ENCODE peak calls at places on chromosomes 12 and 14, in eight cellular contexts. One of them, this sample, is unnamed.

GRCh38 chr12:108270035-108270840 is 68.9 kb downstream of the CMKLR1 start:
- DNase-seq in stimulated activated CD4-positive, alpha-beta T cell treated with anti-CD3 and anti-CD28 coated beads, TNF-alpha, amount 100 ng/mL, for 4 hours: no peak
- DNase-seq in AG04450: no peak
- DNase-seq in A549: no peak
- DNase-seq in hypothalamus: no peak
- DNase-seq in activated T-helper 1 cell treated with Interleukin-2 at 50 U/mL for 16 hours: no peak
- DNase-seq in brain microvascular endothelial cell: no peak
- DNase-seq in T-helper 1 cell: no peak
- DNase-seq in this sample: no peak

GRCh38 chr12:112752298-112752697 is 39.2 kb upstream of the RPH3A start:
- DNase-seq in stimulated activated CD4-positive, alpha-beta T cell treated with anti-CD3 and anti-CD28 coated beads, TNF-alpha, amount 100 ng/mL, for 4 hours: no peak
- DNase-seq in AG04450: no peak
- DNase-seq in A549: no peak
- DNase-seq in hypothalamus: no peak
- DNase-seq in activated T-helper 1 cell treated with Interleukin-2 at 50 U/mL for 16 hours: no peak
- DNase-seq in brain microvascular endothelial cell: no peak
- DNase-seq in T-helper 1 cell: no peak
- DNase-seq in this sample: no peak

GRCh38 chr14:60878121-60878520 is 102.8 kb downstream of the TRMT5 start:
- DNase-seq in stimulated activated CD4-positive, alpha-beta T cell treated with anti-CD3 and anti-CD28 coated beads, TNF-alpha, amount 100 ng/mL, for 4 hours: no peak
- DNase-seq in AG04450: no peak
- DNase-seq in A549: no peak
- DNase-seq in hypothalamus: no peak
- DNase-seq in activated T-helper 1 cell treated with Interleukin-2 at 50 U/mL for 16 hours: no peak
- DNase-seq in brain microvascular endothelial cell: no peak
- DNase-seq in T-helper 1 cell: no peak
- DNase-seq in this sample: no peak

GRCh38 chr12:57861967-57862366 is 15.4 kb upstream of the CTDSP2 start:
- DNase-seq in stimulated activated CD4-positive, alpha-beta T cell treated with anti-CD3 and anti-CD28 coated beads, TNF-alpha, amount 100 ng/mL, for 4 hours: no peak
- DNase-seq in AG04450: no peak
- DNase-seq in A549: no peak
- DNase-seq in hypothalamus: no peak
- DNase-seq in activated T-helper 1 cell treated with Interleukin-2 at 50 U/mL for 16 hours: no peak
- DNase-seq in brain microvascular endothelial cell: no peak
- DNase-seq in T-helper 1 cell: no peak
- DNase-seq in this sample: no peak

GRCh38 chr14:28754209-28754985 is 12.2 kb upstream of the FOXG1 start:
- DNase-seq in stimulated activated CD4-positive, alpha-beta T cell treated with anti-CD3 and anti-CD28 coated beads, TNF-alpha, amount 100 ng/mL, for 4 hours: no peak
- DNase-seq in AG04450: no peak
- DNase-seq in A549: peak; percentile 40
- DNase-seq in hypothalamus: no peak
- DNase-seq in activated T-helper 1 cell treated with Interleukin-2 at 50 U/mL for 16 hours: no peak
- DNase-seq in brain microvascular endothelial cell: peak; percentile 27
- DNase-seq in T-helper 1 cell: no peak
- DNase-seq in this sample: no peak

GRCh38 chr12:78396538-78396937 is 468.0 kb upstream of the SYT1 start:
- DNase-seq in stimulated activated CD4-positive, alpha-beta T cell treated with anti-CD3 and anti-CD28 coated beads, TNF-alpha, amount 100 ng/mL, for 4 hours: no peak
- DNase-seq in AG04450: no peak
- DNase-seq in A549: no peak
- DNase-seq in hypothalamus: no peak
- DNase-seq in activated T-helper 1 cell treated with Interleukin-2 at 50 U/mL for 16 hours: no peak
- DNase-seq in brain microvascular endothelial cell: no peak
- DNase-seq in T-helper 1 cell: no peak
- DNase-seq in this sample: no peak

GRCh38 chr14:31336646-31337045 is 83.7 kb downstream of the HEATR5A start:
- DNase-seq in stimulated activated CD4-positive, alpha-beta T cell treated with anti-CD3 and anti-CD28 coated beads, TNF-alpha, amount 100 ng/mL, for 4 hours: no peak
- DNase-seq in AG04450: peak; percentile 18
- DNase-seq in A549: peak; percentile 18
- DNase-seq in hypothalamus: no peak
- DNase-seq in activated T-helper 1 cell treated with Interleukin-2 at 50 U/mL for 16 hours: no peak
- DNase-seq in brain microvascular endothelial cell: peak; percentile 3
- DNase-seq in T-helper 1 cell: no peak
- DNase-seq in this sample: no peak

GRCh38 chr12:94952325-94952724 is 51.2 kb downstream of the NDUFA12 start:
- DNase-seq in stimulated activated CD4-positive, alpha-beta T cell treated with anti-CD3 and anti-CD28 coated beads, TNF-alpha, amount 100 ng/mL, for 4 hours: no peak
- DNase-seq in AG04450: no peak
- DNase-seq in A549: no peak
- DNase-seq in hypothalamus: no peak
- DNase-seq in activated T-helper 1 cell treated with Interleukin-2 at 50 U/mL for 16 hours: no peak
- DNase-seq in brain microvascular endothelial cell: no peak
- DNase-seq in T-helper 1 cell: no peak
- DNase-seq in this sample: no peak

GRCh38 chr12:11650697-11651281 is 1.3 kb downstream of the ETV6 start:
- DNase-seq in stimulated activated CD4-positive, alpha-beta T cell treated with anti-CD3 and anti-CD28 coated beads, TNF-alpha, amount 100 ng/mL, for 4 hours: no peak
- DNase-seq in AG04450: no peak
- DNase-seq in A549: no peak
- DNase-seq in hypothalamus: no peak
- DNase-seq in activated T-helper 1 cell treated with Interleukin-2 at 50 U/mL for 16 hours: no peak
- DNase-seq in brain microvascular endothelial cell: peak; percentile 39
- DNase-seq in T-helper 1 cell: no peak
- DNase-seq in this sample: no peak

GRCh38 chr14:96648506-96649326 is 146.5 kb downstream of the PAPOLA start:
- DNase-seq in stimulated activated CD4-positive, alpha-beta T cell treated with anti-CD3 and anti-CD28 coated beads, TNF-alpha, amount 100 ng/mL, for 4 hours: no peak
- DNase-seq in AG04450: no peak
- DNase-seq in A549: no peak
- DNase-seq in hypothalamus: no peak
- DNase-seq in activated T-helper 1 cell treated with Interleukin-2 at 50 U/mL for 16 hours: no peak
- DNase-seq in brain microvascular endothelial cell: no peak
- DNase-seq in T-helper 1 cell: no peak
- DNase-seq in this sample: no peak

GRCh38 chr14:99737451-99737951 is 53.4 kb downstream of the CYP46A1 start:
- DNase-seq in stimulated activated CD4-positive, alpha-beta T cell treated with anti-CD3 and anti-CD28 coated beads, TNF-alpha, amount 100 ng/mL, for 4 hours: no peak
- DNase-seq in AG04450: no peak
- DNase-seq in A549: peak; percentile 64
- DNase-seq in hypothalamus: no peak
- DNase-seq in activated T-helper 1 cell treated with Interleukin-2 at 50 U/mL for 16 hours: no peak
- DNase-seq in brain microvascular endothelial cell: no peak
- DNase-seq in T-helper 1 cell: no peak
- DNase-seq in this sample: no peak

GRCh38 chr12:2743478-2743877 is 51.3 kb upstream of the FKBP4 start:
- DNase-seq in stimulated activated CD4-positive, alpha-beta T cell treated with anti-CD3 and anti-CD28 coated beads, TNF-alpha, amount 100 ng/mL, for 4 hours: no peak
- DNase-seq in AG04450: no peak
- DNase-seq in A549: no peak
- DNase-seq in hypothalamus: no peak
- DNase-seq in activated T-helper 1 cell treated with Interleukin-2 at 50 U/mL for 16 hours: no peak
- DNase-seq in brain microvascular endothelial cell: no peak
- DNase-seq in T-helper 1 cell: no peak
- DNase-seq in this sample: no peak

GRCh38 chr12:65742481-65742971 is 81.8 kb upstream of the HMGA2 start:
- DNase-seq in stimulated activated CD4-positive, alpha-beta T cell treated with anti-CD3 and anti-CD28 coated beads, TNF-alpha, amount 100 ng/mL, for 4 hours: no peak
- DNase-seq in AG04450: no peak
- DNase-seq in A549: no peak
- DNase-seq in hypothalamus: no peak
- DNase-seq in activated T-helper 1 cell treated with Interleukin-2 at 50 U/mL for 16 hours: no peak
- DNase-seq in brain microvascular endothelial cell: peak; percentile 41
- DNase-seq in T-helper 1 cell: no peak
- DNase-seq in this sample: no peak

GRCh38 chr14:50047274-50047676 is 69.1 kb downstream of the VCPKMT start:
- DNase-seq in stimulated activated CD4-positive, alpha-beta T cell treated with anti-CD3 and anti-CD28 coated beads, TNF-alpha, amount 100 ng/mL, for 4 hours: no peak
- DNase-seq in AG04450: no peak
- DNase-seq in A549: no peak
- DNase-seq in hypothalamus: no peak
- DNase-seq in activated T-helper 1 cell treated with Interleukin-2 at 50 U/mL for 16 hours: no peak
- DNase-seq in brain microvascular endothelial cell: no peak
- DNase-seq in T-helper 1 cell: no peak
- DNase-seq in this sample: no peak

GRCh38 chr12:14171111-14171510 is 189.7 kb upstream of the GRIN2B start:
- DNase-seq in stimulated activated CD4-positive, alpha-beta T cell treated with anti-CD3 and anti-CD28 coated beads, TNF-alpha, amount 100 ng/mL, for 4 hours: no peak
- DNase-seq in AG04450: no peak
- DNase-seq in A549: no peak
- DNase-seq in hypothalamus: no peak
- DNase-seq in activated T-helper 1 cell treated with Interleukin-2 at 50 U/mL for 16 hours: no peak
- DNase-seq in brain microvascular endothelial cell: no peak
- DNase-seq in T-helper 1 cell: no peak
- DNase-seq in this sample: no peak

GRCh38 chr14:84250863-84251262 is 1279.1 kb upstream of the FLRT2 start:
- DNase-seq in stimulated activated CD4-positive, alpha-beta T cell treated with anti-CD3 and anti-CD28 coated beads, TNF-alpha, amount 100 ng/mL, for 4 hours: no peak
- DNase-seq in AG04450: no peak
- DNase-seq in A549: no peak
- DNase-seq in hypothalamus: no peak
- DNase-seq in activated T-helper 1 cell treated with Interleukin-2 at 50 U/mL for 16 hours: no peak
- DNase-seq in brain microvascular endothelial cell: no peak
- DNase-seq in T-helper 1 cell: no peak
- DNase-seq in this sample: no peak

GRCh38 chr12:56431850-56432249 is 17.4 kb downstream of the TIMELESS start:
- DNase-seq in stimulated activated CD4-positive, alpha-beta T cell treated with anti-CD3 and anti-CD28 coated beads, TNF-alpha, amount 100 ng/mL, for 4 hours: no peak
- DNase-seq in AG04450: no peak
- DNase-seq in A549: no peak
- DNase-seq in hypothalamus: no peak
- DNase-seq in activated T-helper 1 cell treated with Interleukin-2 at 50 U/mL for 16 hours: no peak
- DNase-seq in brain microvascular endothelial cell: no peak
- DNase-seq in T-helper 1 cell: no peak
- DNase-seq in this sample: no peak

GRCh38 chr12:82874935-82875334 is 188.2 kb downstream of the TMTC2 start:
- DNase-seq in stimulated activated CD4-positive, alpha-beta T cell treated with anti-CD3 and anti-CD28 coated beads, TNF-alpha, amount 100 ng/mL, for 4 hours: no peak
- DNase-seq in AG04450: peak; percentile 4
- DNase-seq in A549: no peak
- DNase-seq in hypothalamus: no peak
- DNase-seq in activated T-helper 1 cell treated with Interleukin-2 at 50 U/mL for 16 hours: no peak
- DNase-seq in brain microvascular endothelial cell: peak; percentile 70
- DNase-seq in T-helper 1 cell: no peak
- DNase-seq in this sample: no peak

GRCh38 chr12:65277994-65278575 is 398 bp upstream of the MSRB3 start:
- DNase-seq in stimulated activated CD4-positive, alpha-beta T cell treated with anti-CD3 and anti-CD28 coated beads, TNF-alpha, amount 100 ng/mL, for 4 hours: no peak
- DNase-seq in AG04450: no peak
- DNase-seq in A549: no peak
- DNase-seq in hypothalamus: peak; percentile 32
- DNase-seq in activated T-helper 1 cell treated with Interleukin-2 at 50 U/mL for 16 hours: no peak
- DNase-seq in brain microvascular endothelial cell: no peak
- DNase-seq in T-helper 1 cell: no peak
- DNase-seq in this sample: no peak

GRCh38 chr12:62933871-62934798 is 815 bp downstream of the PPM1H start:
- DNase-seq in stimulated activated CD4-positive, alpha-beta T cell treated with anti-CD3 and anti-CD28 coated beads, TNF-alpha, amount 100 ng/mL, for 4 hours: no peak
- DNase-seq in AG04450: no peak
- DNase-seq in A549: peak; percentile 45
- DNase-seq in hypothalamus: peak; percentile 55
- DNase-seq in activated T-helper 1 cell treated with Interleukin-2 at 50 U/mL for 16 hours: no peak
- DNase-seq in brain microvascular endothelial cell: peak; percentile 15
- DNase-seq in T-helper 1 cell: no peak
- DNase-seq in this sample: no peak

GRCh38 chr14:49550284-49551184 is 35.6 kb downstream of the RPS29 start:
- DNase-seq in stimulated activated CD4-positive, alpha-beta T cell treated with anti-CD3 and anti-CD28 coated beads, TNF-alpha, amount 100 ng/mL, for 4 hours: no peak
- DNase-seq in AG04450: no peak
- DNase-seq in A549: peak; percentile 28
- DNase-seq in hypothalamus: no peak
- DNase-seq in activated T-helper 1 cell treated with Interleukin-2 at 50 U/mL for 16 hours: no peak
- DNase-seq in brain microvascular endothelial cell: no peak
- DNase-seq in T-helper 1 cell: no peak
- DNase-seq in this sample: no peak

GRCh38 chr12:52149651-52150241 is 42.1 kb downstream of the KRT80 start:
- DNase-seq in stimulated activated CD4-positive, alpha-beta T cell treated with anti-CD3 and anti-CD28 coated beads, TNF-alpha, amount 100 ng/mL, for 4 hours: no peak
- DNase-seq in AG04450: no peak
- DNase-seq in A549: peak; percentile 68
- DNase-seq in hypothalamus: no peak
- DNase-seq in activated T-helper 1 cell treated with Interleukin-2 at 50 U/mL for 16 hours: no peak
- DNase-seq in brain microvascular endothelial cell: no peak
- DNase-seq in T-helper 1 cell: no peak
- DNase-seq in this sample: no peak

GRCh38 chr14:95697764-95698163 is 11.5 kb downstream of the TCL1B start:
- DNase-seq in stimulated activated CD4-positive, alpha-beta T cell treated with anti-CD3 and anti-CD28 coated beads, TNF-alpha, amount 100 ng/mL, for 4 hours: no peak
- DNase-seq in AG04450: no peak
- DNase-seq in A549: no peak
- DNase-seq in hypothalamus: no peak
- DNase-seq in activated T-helper 1 cell treated with Interleukin-2 at 50 U/mL for 16 hours: no peak
- DNase-seq in brain microvascular endothelial cell: no peak
- DNase-seq in T-helper 1 cell: no peak
- DNase-seq in this sample: no peak

GRCh38 chr12:93079976-93080375 is 150.9 kb upstream of the EEA1 start:
- DNase-seq in stimulated activated CD4-positive, alpha-beta T cell treated with anti-CD3 and anti-CD28 coated beads, TNF-alpha, amount 100 ng/mL, for 4 hours: no peak
- DNase-seq in AG04450: no peak
- DNase-seq in A549: no peak
- DNase-seq in hypothalamus: no peak
- DNase-seq in activated T-helper 1 cell treated with Interleukin-2 at 50 U/mL for 16 hours: no peak
- DNase-seq in brain microvascular endothelial cell: no peak
- DNase-seq in T-helper 1 cell: no peak
- DNase-seq in this sample: no peak

GRCh38 chr14:100071545-100071944 is 6.3 kb downstream of the EVL start:
- DNase-seq in stimulated activated CD4-positive, alpha-beta T cell treated with anti-CD3 and anti-CD28 coated beads, TNF-alpha, amount 100 ng/mL, for 4 hours: no peak
- DNase-seq in AG04450: no peak
- DNase-seq in A549: no peak
- DNase-seq in hypothalamus: no peak
- DNase-seq in activated T-helper 1 cell treated with Interleukin-2 at 50 U/mL for 16 hours: no peak
- DNase-seq in brain microvascular endothelial cell: no peak
- DNase-seq in T-helper 1 cell: no peak
- DNase-seq in this sample: no peak